ENCODE peak calls at places on chromosome 4, in six cellular contexts. One of them, this sample, is unnamed.

GRCh38 chr4:113232194-113232593 is 182.7 kb downstream of the ANK2 start:
- DNase-seq in IMR-90: peak; percentile 6
- DNase-seq in neuronal stem cell: no peak
- DNase-seq in mesenchymal stem cell: peak; percentile 4
- DNase-seq in trophoblast cell: no peak
- DNase-seq in H1: no peak
- DNase-seq in this sample: no peak

GRCh38 chr4:3344596-3344995 is 51.8 kb downstream of the RGS12 start:
- DNase-seq in IMR-90: no peak
- DNase-seq in neuronal stem cell: no peak
- DNase-seq in mesenchymal stem cell: no peak
- DNase-seq in trophoblast cell: no peak
- DNase-seq in H1: no peak
- DNase-seq in this sample: no peak

GRCh38 chr4:88017516-88018302 is 10.3 kb downstream of the PKD2 start:
- DNase-seq in IMR-90: peak; percentile 98
- DNase-seq in neuronal stem cell: no peak
- DNase-seq in mesenchymal stem cell: peak; percentile 96
- DNase-seq in trophoblast cell: no peak
- DNase-seq in H1: no peak
- DNase-seq in this sample: no peak

GRCh38 chr4:119587796-119588195 is 40.8 kb downstream of the PDE5A start:
- DNase-seq in IMR-90: peak; percentile 30
- DNase-seq in neuronal stem cell: no peak
- DNase-seq in mesenchymal stem cell: peak; percentile 55
- DNase-seq in trophoblast cell: no peak
- DNase-seq in H1: no peak
- DNase-seq in this sample: no peak

GRCh38 chr4:48079972-48080391 is 54.1 kb downstream of the TXK start:
- DNase-seq in IMR-90: no peak
- DNase-seq in neuronal stem cell: no peak
- DNase-seq in mesenchymal stem cell: peak; percentile 82
- DNase-seq in trophoblast cell: peak; percentile 47
- DNase-seq in H1: no peak
- DNase-seq in this sample: no peak

GRCh38 chr4:185238261-185238681 is 28.9 kb downstream of the SNX25 start:
- DNase-seq in IMR-90: peak; percentile 84
- DNase-seq in neuronal stem cell: no peak
- DNase-seq in mesenchymal stem cell: peak; percentile 77
- DNase-seq in trophoblast cell: no peak
- DNase-seq in H1: no peak
- DNase-seq in this sample: no peak

GRCh38 chr4:94833394-94833793 is 75.6 kb downstream of the BMPR1B start:
- DNase-seq in IMR-90: peak; percentile 11
- DNase-seq in neuronal stem cell: no peak
- DNase-seq in mesenchymal stem cell: no peak
- DNase-seq in trophoblast cell: no peak
- DNase-seq in H1: no peak
- DNase-seq in this sample: no peak

GRCh38 chr4:76012388-76012801 is 5.1 kb upstream of the CXCL9 start:
- DNase-seq in IMR-90: peak; percentile 91
- DNase-seq in neuronal stem cell: no peak
- DNase-seq in mesenchymal stem cell: peak; percentile 80
- DNase-seq in trophoblast cell: no peak
- DNase-seq in H1: no peak
- DNase-seq in this sample: no peak

GRCh38 chr4:123106741-123107140 is 184.3 kb upstream of the NUDT6 start:
- DNase-seq in IMR-90: no peak
- DNase-seq in neuronal stem cell: no peak
- DNase-seq in mesenchymal stem cell: no peak
- DNase-seq in trophoblast cell: no peak
- DNase-seq in H1: no peak
- DNase-seq in this sample: no peak

GRCh38 chr4:98341309-98341708 is 80.1 kb downstream of the RAP1GDS1 start:
- DNase-seq in IMR-90: peak; percentile 48
- DNase-seq in neuronal stem cell: no peak
- DNase-seq in mesenchymal stem cell: peak; percentile 19
- DNase-seq in trophoblast cell: peak; percentile 85
- DNase-seq in H1: no peak
- DNase-seq in this sample: no peak

GRCh38 chr4:154506253-154506652 is 14.7 kb upstream of the DCHS2 start:
- DNase-seq in IMR-90: peak; percentile 13
- DNase-seq in neuronal stem cell: peak; percentile 27
- DNase-seq in mesenchymal stem cell: peak; percentile 43
- DNase-seq in trophoblast cell: no peak
- DNase-seq in H1: no peak
- DNase-seq in this sample: no peak

GRCh38 chr4:20313237-20314030 is 61.7 kb downstream of the SLIT2 start:
- DNase-seq in IMR-90: no peak
- DNase-seq in neuronal stem cell: peak; percentile 29
- DNase-seq in mesenchymal stem cell: no peak
- DNase-seq in trophoblast cell: no peak
- DNase-seq in H1: peak; percentile 53
- DNase-seq in this sample: peak; percentile 84

GRCh38 chr4:27003602-27004238 is 143.1 kb downstream of the STIM2 start:
- DNase-seq in IMR-90: peak; percentile 59
- DNase-seq in neuronal stem cell: no peak
- DNase-seq in mesenchymal stem cell: peak; percentile 45
- DNase-seq in trophoblast cell: no peak
- DNase-seq in H1: no peak
- DNase-seq in this sample: no peak

GRCh38 chr4:176302283-176303275 is 17.2 kb upstream of the SPCS3 start:
- DNase-seq in IMR-90: peak; percentile 90
- DNase-seq in neuronal stem cell: no peak
- DNase-seq in mesenchymal stem cell: peak; percentile 85
- DNase-seq in trophoblast cell: peak; percentile 23
- DNase-seq in H1: no peak
- DNase-seq in this sample: no peak

GRCh38 chr4:186651181-186651603 is 72.5 kb downstream of the FAT1 start:
- DNase-seq in IMR-90: no peak
- DNase-seq in neuronal stem cell: no peak
- DNase-seq in mesenchymal stem cell: no peak
- DNase-seq in trophoblast cell: no peak
- DNase-seq in H1: no peak
- DNase-seq in this sample: no peak

GRCh38 chr4:143343276-143343831 is 6.7 kb downstream of the GAB1 start:
- DNase-seq in IMR-90: no peak
- DNase-seq in neuronal stem cell: no peak
- DNase-seq in mesenchymal stem cell: no peak
- DNase-seq in trophoblast cell: peak; percentile 76
- DNase-seq in H1: no peak
- DNase-seq in this sample: no peak

GRCh38 chr4:17613761-17614415 is 553 bp upstream of the MED28 start:
- DNase-seq in IMR-90: peak; percentile 87
- DNase-seq in neuronal stem cell: peak; percentile 3
- DNase-seq in mesenchymal stem cell: peak; percentile 93
- DNase-seq in trophoblast cell: peak; percentile 88
- DNase-seq in H1: no peak
- DNase-seq in this sample: no peak

GRCh38 chr4:8035371-8035780 is 95.7 kb upstream of the AFAP1 start:
- DNase-seq in IMR-90: peak; percentile 51
- DNase-seq in neuronal stem cell: no peak
- DNase-seq in mesenchymal stem cell: peak; percentile 29
- DNase-seq in trophoblast cell: no peak
- DNase-seq in H1: no peak
- DNase-seq in this sample: no peak

GRCh38 chr4:25457053-25457715 is 80.1 kb downstream of the ANAPC4 start:
- DNase-seq in IMR-90: peak; percentile 36
- DNase-seq in neuronal stem cell: no peak
- DNase-seq in mesenchymal stem cell: peak; percentile 44
- DNase-seq in trophoblast cell: no peak
- DNase-seq in H1: no peak
- DNase-seq in this sample: no peak

GRCh38 chr4:82710202-82710929 is 88.2 kb downstream of the SCD5 start:
- DNase-seq in IMR-90: no peak
- DNase-seq in neuronal stem cell: no peak
- DNase-seq in mesenchymal stem cell: no peak
- DNase-seq in trophoblast cell: no peak
- DNase-seq in H1: no peak
- DNase-seq in this sample: peak; percentile 41

GRCh38 chr4:82711158-82711785 is 87.3 kb downstream of the SCD5 start:
- DNase-seq in IMR-90: no peak
- DNase-seq in neuronal stem cell: no peak
- DNase-seq in mesenchymal stem cell: no peak
- DNase-seq in trophoblast cell: no peak
- DNase-seq in H1: no peak
- DNase-seq in this sample: no peak

GRCh38 chr4:82713856-82714255 is 84.7 kb downstream of the SCD5 start:
- DNase-seq in IMR-90: peak; percentile 24
- DNase-seq in neuronal stem cell: no peak
- DNase-seq in mesenchymal stem cell: no peak
- DNase-seq in trophoblast cell: peak; percentile 40
- DNase-seq in H1: no peak
- DNase-seq in this sample: no peak

GRCh38 chr4:82718067-82718935 is 80.3 kb downstream of the SCD5 start:
- DNase-seq in IMR-90: no peak
- DNase-seq in neuronal stem cell: no peak
- DNase-seq in mesenchymal stem cell: no peak
- DNase-seq in trophoblast cell: no peak
- DNase-seq in H1: no peak
- DNase-seq in this sample: no peak

DNA sequence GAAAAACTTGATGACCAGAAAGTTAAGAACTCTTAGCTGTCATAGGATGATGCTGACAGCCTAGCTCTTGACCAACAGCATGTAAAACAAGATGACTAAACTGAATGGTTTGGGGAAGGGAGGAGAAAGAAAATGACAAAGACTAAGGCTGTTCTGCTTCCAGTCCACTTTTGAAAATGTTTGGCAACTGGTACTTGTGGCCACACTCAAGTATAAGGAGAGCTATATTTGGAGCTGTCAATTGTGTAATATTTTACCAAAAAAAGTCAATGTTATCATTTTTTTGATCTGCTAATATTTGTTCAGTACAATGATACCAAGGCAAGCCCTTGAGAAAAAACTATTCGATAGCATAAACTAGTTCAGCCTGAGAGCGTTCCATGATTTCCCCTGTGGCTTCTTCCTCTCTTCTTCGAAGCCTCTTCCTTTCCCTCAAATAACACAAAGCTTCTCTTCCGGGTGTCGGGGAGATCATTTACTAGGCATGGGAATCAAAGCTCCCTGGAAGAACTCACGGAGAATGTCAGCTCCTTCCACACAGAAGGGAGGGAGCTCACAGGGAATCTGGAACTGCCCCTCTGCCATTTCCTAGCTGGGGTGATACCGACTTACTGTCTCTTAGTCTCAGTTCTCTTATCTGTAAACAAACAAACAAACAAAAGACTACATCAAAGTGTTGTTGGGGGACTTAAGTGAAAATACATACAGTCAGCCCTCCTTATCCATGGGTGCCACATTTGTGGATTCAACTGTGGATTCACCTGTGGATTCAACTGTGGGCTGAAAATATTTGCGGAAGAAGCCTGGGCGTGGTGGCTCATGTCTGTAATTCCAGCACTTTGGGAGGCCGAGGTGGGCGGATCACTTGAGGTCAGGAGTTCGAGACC is 82.6 kb downstream of the SCD5 start:
- DNase-seq in IMR-90: peak; percentile 70
- DNase-seq in neuronal stem cell: no peak
- DNase-seq in mesenchymal stem cell: peak; percentile 43
- DNase-seq in trophoblast cell: peak; percentile 43
- DNase-seq in H1: no peak
- DNase-seq in this sample: no peak
- H2BK5ac ChIP-seq in IMR-90: no peak overlapping the region
- H2BK5ac ChIP-seq in neuronal stem cell: no peak overlapping the region
- H2BK5ac ChIP-seq in mesenchymal stem cell: no peak overlapping the region
- H2BK5ac ChIP-seq in trophoblast cell: no peak overlapping the region
- H2BK5ac ChIP-seq in H1: no peak overlapping the region
- H2BK5ac ChIP-seq in this sample: no peak overlapping the region

GRCh38 chr4:109729155-109729562 is 711 bp downstream of the PLA2G12A start:
- DNase-seq in IMR-90: peak; percentile 7
- DNase-seq in neuronal stem cell: no peak
- DNase-seq in mesenchymal stem cell: peak; percentile 33
- DNase-seq in trophoblast cell: no peak
- DNase-seq in H1: no peak
- DNase-seq in this sample: no peak
- H2AFZ ChIP-seq in IMR-90: peak overlapping the region; percentile 99
- H2AFZ ChIP-seq in neuronal stem cell: peak overlapping the region; percentile 98
- H2AFZ ChIP-seq in mesenchymal stem cell: peak overlapping the region; percentile 100
- H2AFZ ChIP-seq in trophoblast cell: peak overlapping the region; percentile 78
- H2AFZ ChIP-seq in H1: peak overlapping the region; percentile 43
- H2AFZ ChIP-seq in this sample: peak overlapping the region; percentile 33

DNA sequence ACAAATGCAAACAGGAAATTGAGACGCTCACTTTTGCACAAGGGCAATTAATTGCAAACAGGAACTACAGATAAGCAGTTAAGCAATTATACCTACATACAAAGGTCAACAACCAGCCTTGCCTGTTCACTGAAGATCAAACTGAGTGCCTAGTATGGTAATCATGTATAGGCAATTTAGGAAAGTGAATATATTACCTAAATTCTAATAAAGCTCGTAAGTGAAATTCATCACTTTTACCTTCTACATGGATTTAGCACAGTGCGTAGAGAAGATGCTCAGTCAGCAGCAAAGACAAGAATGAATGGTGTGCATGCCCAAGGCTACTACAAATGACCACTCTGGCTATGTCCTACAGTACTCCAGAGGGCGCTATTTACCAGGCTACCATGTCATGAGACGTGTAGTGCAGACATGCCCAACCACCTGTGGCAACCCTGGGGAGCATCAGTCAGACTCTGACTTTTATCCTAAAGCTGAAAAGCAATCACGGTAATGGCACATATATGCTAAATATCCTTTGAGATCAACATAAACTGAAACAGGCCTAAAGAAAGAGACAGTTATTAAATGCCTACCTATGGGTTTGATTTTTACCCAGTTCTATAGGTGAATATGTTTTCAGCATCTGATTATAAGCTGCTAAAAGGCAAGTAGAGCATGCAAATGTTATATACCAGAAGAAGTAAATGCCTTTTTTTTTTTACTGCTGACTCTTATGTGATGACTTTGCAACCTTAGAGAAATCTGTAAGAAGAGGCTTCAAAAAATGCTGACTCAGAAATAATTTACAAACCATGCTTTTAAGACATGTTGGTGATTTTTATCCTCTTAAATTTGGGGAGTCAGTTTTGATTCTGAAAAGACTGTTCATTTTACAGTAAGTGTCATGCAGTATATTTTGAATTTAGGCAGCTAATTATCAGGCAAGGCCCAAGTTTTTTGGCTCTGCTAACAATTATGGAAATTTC is 178.0 kb downstream of the PPP3CA start:
- DNase-seq in IMR-90: peak; percentile 65
- DNase-seq in neuronal stem cell: peak; percentile 60
- DNase-seq in mesenchymal stem cell: peak; percentile 71
- DNase-seq in trophoblast cell: peak; percentile 76
- DNase-seq in H1: peak; percentile 25
- DNase-seq in this sample: peak; percentile 80
- H4K91ac ChIP-seq in IMR-90: no peak overlapping the region
- H4K91ac ChIP-seq in neuronal stem cell: no peak overlapping the region
- H4K91ac ChIP-seq in mesenchymal stem cell: no peak overlapping the region
- H4K91ac ChIP-seq in trophoblast cell: no peak overlapping the region
- H4K91ac ChIP-seq in H1: no peak overlapping the region
- H4K91ac ChIP-seq in this sample: no peak overlapping the region

DNA sequence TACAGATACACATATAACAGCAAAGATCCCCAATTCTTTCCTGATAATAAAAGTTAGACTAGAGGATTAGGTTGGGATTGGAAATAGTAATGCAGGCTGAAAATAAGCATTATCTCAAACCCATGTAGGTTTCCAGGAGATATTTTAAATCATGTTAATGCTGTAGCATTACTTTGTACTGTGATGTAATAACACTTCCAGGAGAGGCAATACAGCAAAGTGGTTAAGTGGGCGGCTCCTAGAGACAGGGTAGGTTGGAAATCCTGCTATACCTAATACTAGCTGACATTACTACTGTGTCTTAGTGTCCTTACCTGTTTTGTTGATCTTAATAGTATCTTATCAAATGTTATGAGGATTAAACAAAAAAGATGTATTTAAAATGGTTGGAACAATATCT is 9.6 kb downstream of the PAICS start:
- DNase-seq in IMR-90: no peak
- DNase-seq in neuronal stem cell: no peak
- DNase-seq in mesenchymal stem cell: no peak
- DNase-seq in trophoblast cell: no peak
- DNase-seq in H1: no peak
- DNase-seq in this sample: no peak
- H2BK5ac ChIP-seq in IMR-90: no peak overlapping the region
- H2BK5ac ChIP-seq in neuronal stem cell: no peak overlapping the region
- H2BK5ac ChIP-seq in mesenchymal stem cell: no peak overlapping the region
- H2BK5ac ChIP-seq in trophoblast cell: no peak overlapping the region
- H2BK5ac ChIP-seq in H1: no peak overlapping the region
- H2BK5ac ChIP-seq in this sample: no peak overlapping the region